ENCODE peak calls at places on chromosomes 7 and 10, in six cellular contexts. M is iPS DF 6.9; F is CD4-positive, alpha-beta T cell; Q is adrenal gland; J is PC-9; E is right cardiac atrium. D is an unnamed sample.

GRCh38 chr10:121530481-121531075 is 67.7 kb downstream of the FGFR2 start:
- DNase-seq in J (no peak), M (no peak), Q (no peak), F (no peak), E (no peak), D (no peak)

GRCh38 chr10:49761789-49762565 is at the start of gene OGDHL:
- DNase-seq in E (peak), J (no peak), Q (peak), F (no peak), M (no peak), D (peak)

GRCh38 chr10:103942866-103943265 is 24.1 kb upstream of the SLK start:
- DNase-seq in J (no peak), M (no peak), E (no peak), Q (no peak), F (no peak), D (no peak)

GRCh38 chr10:129754211-129755050 is 209.6 kb downstream of the EBF3 start:
- DNase-seq in E (peak), J (no peak), M (no peak), F (no peak), Q (no peak), D (no peak)

GRCh38 chr7:128103498-128104108 is 72.4 kb upstream of the LRRC4 start:
- DNase-seq in F (no peak), E (peak), M (no peak), J (no peak), Q (peak), D (no peak)

GRCh38 chr10:84329094-84329611 is 764 bp downstream of the CCSER2 start:
- DNase-seq in F (peak), J (no peak), Q (peak), E (peak), M (no peak), D (no peak)

GRCh38 chr7:5709347-5709950 is 72.0 kb downstream of the RNF216 start:
- DNase-seq in F (no peak), J (no peak), M (no peak), Q (no peak), E (no peak), D (no peak)

GRCh38 chr7:139647085-139647484 is 123.6 kb downstream of the CLEC2L start:
- DNase-seq in Q (no peak), J (no peak), F (no peak), E (no peak), M (no peak), D (no peak)

GRCh38 chr7:155889636-155890508 is 77.6 kb upstream of the SHH start:
- DNase-seq in Q (no peak), J (no peak), F (no peak), M (no peak), E (no peak), D (no peak)

GRCh38 chr10:25294032-25294926 is 119.5 kb downstream of the GPR158 start:
- DNase-seq in F (no peak), E (no peak), M (no peak), J (peak), Q (no peak), D (no peak)

GRCh38 chr7:10316488-10316887 is 657.2 kb upstream of the PHF14 start:
- DNase-seq in J (no peak), E (no peak), F (no peak), M (no peak), Q (no peak), D (no peak)

GRCh38 chr10:83012866-83013265 is 1126.4 kb upstream of the GHITM start:
- DNase-seq in Q (no peak), E (no peak), F (no peak), M (no peak), J (no peak), D (no peak)

GRCh38 chr10:123045961-123046731 is 37.3 kb downstream of the ACADSB start:
- DNase-seq in Q (no peak), J (no peak), E (no peak), M (no peak), F (no peak), D (no peak)

GRCh38 chr7:106858618-106859532 is 6.2 kb upstream of the PIK3CG start:
- DNase-seq in E (peak), J (peak), F (no peak), Q (peak), M (no peak), D (no peak)

GRCh38 chr10:16316733-16317132 is 120.1 kb upstream of the PTER start:
- DNase-seq in M (no peak), F (no peak), E (no peak), Q (no peak), J (no peak), D (no peak)

GRCh38 chr7:102005933-102006332 is 188.5 kb downstream of the CUX1 start:
- DNase-seq in M (no peak), Q (no peak), E (no peak), J (no peak), F (no peak), D (no peak)

GRCh38 chr10:61992683-61993629 is 91.5 kb downstream of the ARID5B start:
- DNase-seq in M (no peak), J (no peak), Q (peak), F (peak), E (peak), D (no peak)

GRCh38 chr7:68684246-68684850 is 913.9 kb upstream of the AUTS2 start:
- DNase-seq in Q (no peak), J (no peak), F (no peak), E (no peak), M (no peak), D (peak)

GRCh38 chr10:93576888-93577287 is 10.4 kb downstream of the FFAR4 start:
- DNase-seq in E (no peak), J (peak), Q (no peak), M (no peak), F (no peak), D (no peak)

GRCh38 chr10:31749293-31749692 is 179.3 kb downstream of the ARHGAP12 start:
- DNase-seq in F (no peak), M (no peak), E (peak), Q (no peak), J (no peak), D (no peak)

GRCh38 chr10:94198324-94198723 is 164.4 kb downstream of the NOC3L start:
- DNase-seq in J (no peak), M (no peak), F (no peak), Q (no peak), E (no peak), D (no peak)

GRCh38 chr10:126969310-126969709 is 64.1 kb downstream of the DOCK1 start:
- DNase-seq in M (peak), F (no peak), Q (no peak), J (no peak), E (no peak), D (no peak)

GRCh38 chr7:45224832-45225231 is 67.2 kb downstream of the RAMP3 start:
- DNase-seq in M (no peak), E (no peak), F (no peak), J (no peak), Q (peak), D (no peak)

GRCh38 chr10:61215276-61215675 is 237.9 kb downstream of the TMEM26 start:
- DNase-seq in J (no peak), E (no peak), Q (no peak), F (no peak), M (no peak), D (no peak)

GRCh38 chr7:142025896-142026295 is 30.2 kb downstream of the MGAM start:
- DNase-seq in Q (no peak), F (no peak), E (no peak), M (no peak), J (peak), D (no peak)

GRCh38 chr10:122727426-122727825 is 27.8 kb upstream of the C10orf120 start:
- DNase-seq in M (no peak), E (no peak), Q (no peak), J (no peak), F (no peak), D (no peak)

GRCh38 chr7:106537119-106537518 is 123.8 kb downstream of the CCDC71L start:
- DNase-seq in J (no peak), F (no peak), E (no peak), Q (no peak), M (no peak), D (no peak)

GRCh38 chr7:148872198-148872597 is 11.9 kb downstream of the EZH2 start:
- DNase-seq in M (no peak), J (no peak), F (no peak), E (no peak), Q (no peak), D (no peak)

GRCh38 chr7:130489140-130489967 is 2.5 kb upstream of the MEST start:
- DNase-seq in F (no peak), J (peak), E (no peak), M (no peak), Q (peak), D (no peak)

GRCh38 chr7:158802535-158803199 is 26.6 kb downstream of the ESYT2 start:
- DNase-seq in M (no peak), F (no peak), J (peak), Q (no peak), E (no peak), D (no peak)

GRCh38 chr7:24378871-24379608 is 95.0 kb downstream of the NPY start:
- DNase-seq in F (no peak), Q (no peak), M (no peak), E (no peak), J (peak), D (no peak)

GRCh38 chr10:78779339-78779955 is 289.3 kb upstream of the ZMIZ1 start:
- DNase-seq in M (no peak), E (peak), Q (no peak), F (no peak), J (peak), D (no peak)

GRCh38 chr7:155209920-155210319 is 87.8 kb upstream of the INSIG1 start:
- DNase-seq in F (no peak), J (no peak), E (no peak), M (no peak), Q (no peak), D (no peak)

GRCh38 chr7:44283381-44284211 is 41.8 kb downstream of the CAMK2B start:
- DNase-seq in F (peak), E (peak), Q (peak), J (no peak), M (no peak), D (no peak)

GRCh38 chr10:32379314-32379949 is 32.5 kb upstream of the EPC1 start:
- DNase-seq in E (no peak), F (no peak), Q (no peak), M (no peak), J (peak), D (no peak)

GRCh38 chr10:5937016-5937415 is 40.3 kb downstream of the IL15RA start:
- DNase-seq in F (no peak), M (no peak), E (no peak), Q (no peak), J (no peak), D (no peak)

GRCh38 chr7:157061979-157062378 is 51.5 kb upstream of the MNX1 start:
- DNase-seq in E (no peak), J (no peak), Q (no peak), F (no peak), M (no peak), D (no peak)

GRCh38 chr7:93148727-93149126 is 542 bp upstream of the SAMD9L start:
- DNase-seq in M (no peak), F (no peak), Q (no peak), J (no peak), E (no peak), D (no peak)

DNA sequence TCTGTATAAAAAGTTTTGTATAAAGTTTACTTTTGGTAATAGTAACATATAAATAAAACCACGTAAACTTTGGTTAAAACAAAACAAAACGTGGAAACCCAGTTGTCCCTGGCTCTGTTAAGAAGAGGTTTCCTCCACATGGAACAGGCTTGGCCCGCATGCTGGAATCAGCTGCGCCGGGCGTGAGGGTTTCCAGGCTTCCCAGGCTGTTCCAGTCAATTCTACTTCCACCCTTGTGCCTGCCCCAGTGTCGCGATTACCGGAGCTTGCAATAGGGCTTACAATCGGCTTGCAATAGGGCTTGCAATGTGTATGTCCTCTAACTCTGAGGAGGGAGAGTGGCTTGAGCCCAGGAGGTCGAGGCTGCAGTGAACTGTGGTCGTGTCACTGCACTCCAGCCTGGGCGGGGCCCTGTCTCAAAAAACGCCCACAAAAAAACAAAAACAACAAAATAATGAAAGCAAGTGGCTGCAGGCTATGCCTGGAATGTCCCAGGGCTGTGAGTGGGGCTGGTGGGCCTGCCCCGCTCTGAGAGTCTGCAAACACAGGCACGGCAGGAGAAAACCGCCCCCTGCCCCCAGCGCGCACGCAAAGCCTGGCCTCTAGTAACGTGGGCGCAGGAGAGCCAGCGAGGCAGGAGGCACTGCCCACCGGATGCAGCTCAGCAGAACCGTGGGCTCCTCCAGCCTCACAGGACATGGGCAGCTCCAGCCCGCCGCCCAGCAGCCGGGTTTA is 16.3 kb downstream of the CYP2W1 start:
- DNase-seq in M (no peak), J (no peak), Q (no peak), E (no peak), F (no peak), D (no peak)
- H3K27ac ChIP-seq in M (no peak), J (no peak), Q (no peak), E (no peak), F (no peak), D (no peak)

GRCh38 chr7:94296886-94297285 is 97.8 kb upstream of the COL1A2 start:
- DNase-seq in Q (no peak), F (no peak), M (no peak), J (no peak), E (no peak), D (no peak)
- H3K27ac ChIP-seq in Q (no peak), F (no peak), M (no peak), J (no peak), E (peak), D (peak)

GRCh38 chr7:50685445-50686070 is 97.1 kb downstream of the GRB10 start:
- DNase-seq in Q (peak), J (peak), E (no peak), M (no peak), F (no peak), D (no peak)

GRCh38 chr7:50682573-50682972 is 100.1 kb downstream of the GRB10 start:
- DNase-seq in E (no peak), Q (no peak), M (no peak), J (no peak), F (no peak), D (no peak)

GRCh38 chr7:50687096-50687495 is 95.6 kb downstream of the GRB10 start:
- DNase-seq in E (no peak), Q (peak), J (no peak), F (no peak), M (no peak), D (peak)

GRCh38 chr7:50684011-50684701 is 98.5 kb downstream of the GRB10 start:
- DNase-seq in Q (peak), E (no peak), M (no peak), F (no peak), J (no peak), D (no peak)

DNA sequence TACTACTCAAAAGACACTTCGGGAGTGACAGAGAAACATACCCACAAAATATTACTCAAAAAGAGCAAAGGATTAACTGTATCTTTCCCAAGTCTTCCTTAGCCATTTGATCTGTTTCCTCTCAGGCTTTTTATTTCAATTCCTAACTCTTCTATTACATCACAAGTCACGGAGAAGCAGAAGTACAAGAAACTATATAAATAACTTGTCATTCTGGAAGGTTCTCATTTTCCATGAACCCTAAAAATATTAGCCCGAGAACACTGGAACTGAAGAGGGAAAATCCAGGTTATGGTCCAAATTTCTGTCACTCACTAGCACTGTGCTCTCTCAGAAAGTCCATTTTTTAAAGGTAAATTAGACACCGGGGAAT is 98.0 kb downstream of the GRB10 start:
- DNase-seq in M (no peak), E (no peak), F (no peak), Q (no peak), J (no peak), D (no peak)
- H3K27ac ChIP-seq in M (no peak), E (no peak), F (no peak), Q (no peak), J (no peak), D (no peak)

GRCh38 chr10:75468612-75469011 is 37.2 kb downstream of the LRMDA start:
- DNase-seq in F (no peak), J (no peak), Q (peak), E (peak), M (no peak), D (no peak)
- H3K27ac ChIP-seq in F (no peak), J (no peak), Q (peak), E (no peak), M (no peak), D (no peak)

GRCh38 chr7:12423355-12423994 is 19.8 kb upstream of the VWDE start:
- DNase-seq in J (peak), Q (no peak), F (no peak), M (no peak), E (no peak), D (no peak)

GRCh38 chr7:12418452-12418851 is 14.8 kb upstream of the VWDE start:
- DNase-seq in M (no peak), F (no peak), Q (no peak), J (no peak), E (no peak), D (no peak)

GRCh38 chr7:12423995-12424745 is 20.5 kb upstream of the VWDE start:
- DNase-seq in J (peak), M (peak), E (no peak), F (no peak), Q (no peak), D (no peak)

DNA sequence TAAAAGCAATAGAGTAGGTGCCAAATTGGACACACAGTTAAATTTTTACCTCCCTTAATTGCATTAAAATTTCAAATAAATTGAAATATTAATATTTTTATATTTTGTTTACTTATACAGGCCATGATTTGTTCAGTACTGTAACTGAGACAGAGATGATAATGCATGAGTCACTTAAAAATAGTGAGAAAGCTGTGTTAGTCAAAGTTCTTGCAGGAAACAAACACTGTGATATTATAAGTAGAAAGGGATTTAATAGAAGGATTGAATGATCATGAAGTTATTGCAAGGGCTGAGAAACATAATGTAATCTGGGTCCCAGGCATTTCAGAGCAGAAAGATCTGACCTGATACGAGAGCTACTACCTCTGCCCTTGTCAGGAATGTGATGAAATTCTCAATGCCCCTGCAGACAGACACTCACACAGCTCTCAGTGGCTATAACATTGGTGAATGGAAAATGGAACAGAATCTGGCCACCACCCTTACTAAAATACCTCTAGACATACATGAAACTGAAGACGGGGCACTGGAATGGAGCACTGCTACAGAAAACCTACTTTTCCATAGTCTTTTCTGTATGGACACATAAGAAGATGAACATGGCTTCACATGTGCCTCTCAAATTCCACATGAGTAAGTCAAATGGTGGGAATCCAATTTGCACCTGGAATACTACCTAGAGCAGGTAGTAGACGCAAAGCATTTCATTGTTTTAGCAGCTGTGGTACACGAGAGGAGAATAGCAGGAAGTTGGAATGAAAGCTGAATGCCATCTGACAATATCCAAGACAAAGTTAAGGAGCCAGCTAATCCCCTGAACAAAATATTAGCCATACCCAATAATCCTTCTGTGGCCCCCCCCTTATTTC is 19.0 kb upstream of the VWDE start:
- DNase-seq in E (no peak), Q (no peak), J (peak), F (no peak), M (no peak), D (no peak)
- H3K27ac ChIP-seq in E (no peak), Q (no peak), J (peak), F (no peak), M (no peak), D (no peak)

GRCh38 chr10:124953421-124953820 is 11.5 kb downstream of the ZRANB1 start:
- DNase-seq in J (no peak), F (no peak), M (no peak), Q (no peak), E (no peak), D (no peak)

GRCh38 chr10:124959564-124959963 is 17.6 kb downstream of the ZRANB1 start:
- DNase-seq in J (no peak), Q (no peak), M (no peak), F (no peak), E (no peak), D (no peak)

GRCh38 chr10:124955243-124955642 is 13.3 kb downstream of the ZRANB1 start:
- DNase-seq in F (no peak), J (no peak), Q (no peak), E (no peak), M (no peak), D (no peak)

GRCh38 chr10:124956764-124957163 is 14.8 kb downstream of the ZRANB1 start:
- DNase-seq in J (no peak), E (no peak), Q (no peak), F (no peak), M (no peak), D (no peak)

GRCh38 chr10:124955872-124956271 is 13.9 kb downstream of the ZRANB1 start:
- DNase-seq in M (no peak), Q (no peak), E (no peak), J (no peak), F (no peak), D (no peak)
- H3K27ac ChIP-seq in M (no peak), Q (no peak), E (no peak), J (no peak), F (no peak), D (no peak)

DNA sequence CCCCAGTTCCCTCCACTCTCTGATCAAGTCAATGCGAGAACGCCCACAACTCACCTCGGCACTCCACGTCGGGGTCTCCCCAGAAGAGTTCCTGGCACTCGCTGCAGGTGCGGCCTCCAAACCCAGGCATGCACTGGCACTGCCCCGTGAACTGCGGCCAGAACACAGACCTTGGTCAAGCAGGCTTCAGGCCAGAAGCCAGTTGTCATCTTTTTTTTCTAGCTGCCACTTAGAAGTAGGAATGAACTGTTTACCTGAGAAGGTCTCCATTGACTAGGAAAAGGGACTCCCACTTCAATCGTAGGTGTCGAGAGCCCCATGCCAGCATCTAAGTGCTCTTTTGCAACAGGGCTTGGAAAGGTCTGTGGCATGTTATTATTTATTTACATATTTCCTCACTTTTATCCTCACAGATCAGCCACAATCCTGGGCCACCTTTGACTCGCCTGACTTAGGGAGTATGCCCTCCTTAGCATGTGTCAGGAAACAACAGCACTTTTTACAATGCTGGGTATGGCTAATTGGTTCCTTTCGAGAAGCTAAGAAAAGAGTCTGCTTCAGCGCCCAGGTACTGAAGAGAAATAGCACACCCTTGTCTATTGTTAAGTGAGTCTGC is 51.7 kb downstream of the LAMB1 start:
- DNase-seq in F (no peak), J (peak), E (no peak), Q (peak), M (no peak), D (no peak)
- H3K27ac ChIP-seq in F (no peak), J (peak), E (no peak), Q (no peak), M (no peak), D (peak)

D was measured in caudate nucleus.